ENCODE peak calls at places on chromosome 10, in seven cellular contexts. One of them, this sample, is unnamed.

GRCh38 chr10:79108728-79109127 is 40.0 kb downstream of the ZMIZ1 start:
- DNase-seq in stimulated activated naive B cell treated with anti-CD40 and anti-IgM and Interleukin-4, amounts not matched to agents 10 μg/mL and 1 μg/mL and 100 μg/mL, for 72 hours: no peak
- DNase-seq in T-helper 1 cell: no peak
- DNase-seq in stimulated activated CD4-positive, alpha-beta T cell treated with anti-CD3 and anti-CD28 coated beads, TNF-alpha, amount 100 ng/mL, for 24 hours: no peak
- DNase-seq in glutamatergic neuron: no peak
- DNase-seq in T-helper 2 cell treated with Interferon-gamma antibody and Interleukin-4, amounts not matched to agents 5 μg/mL and 100 μg/mL, for 36 hours: no peak
- DNase-seq in heart right ventricle: no peak
- DNase-seq in this sample: no peak

GRCh38 chr10:104254493-104255243 is at the start of gene GSTO1:
- DNase-seq in stimulated activated naive B cell treated with anti-CD40 and anti-IgM and Interleukin-4, amounts not matched to agents 10 μg/mL and 1 μg/mL and 100 μg/mL, for 72 hours: peak
- DNase-seq in T-helper 1 cell: peak
- DNase-seq in stimulated activated CD4-positive, alpha-beta T cell treated with anti-CD3 and anti-CD28 coated beads, TNF-alpha, amount 100 ng/mL, for 24 hours: no peak
- DNase-seq in glutamatergic neuron: peak
- DNase-seq in T-helper 2 cell treated with Interferon-gamma antibody and Interleukin-4, amounts not matched to agents 5 μg/mL and 100 μg/mL, for 36 hours: peak
- DNase-seq in heart right ventricle: peak
- DNase-seq in this sample: no peak

GRCh38 chr10:80199828-80200227 is 5.5 kb downstream of the ANXA11 start:
- DNase-seq in stimulated activated naive B cell treated with anti-CD40 and anti-IgM and Interleukin-4, amounts not matched to agents 10 μg/mL and 1 μg/mL and 100 μg/mL, for 72 hours: no peak
- DNase-seq in T-helper 1 cell: no peak
- DNase-seq in stimulated activated CD4-positive, alpha-beta T cell treated with anti-CD3 and anti-CD28 coated beads, TNF-alpha, amount 100 ng/mL, for 24 hours: no peak
- DNase-seq in glutamatergic neuron: no peak
- DNase-seq in T-helper 2 cell treated with Interferon-gamma antibody and Interleukin-4, amounts not matched to agents 5 μg/mL and 100 μg/mL, for 36 hours: no peak
- DNase-seq in heart right ventricle: no peak
- DNase-seq in this sample: peak

GRCh38 chr10:124705817-124706461 is 38.2 kb downstream of the FAM53B start:
- DNase-seq in stimulated activated naive B cell treated with anti-CD40 and anti-IgM and Interleukin-4, amounts not matched to agents 10 μg/mL and 1 μg/mL and 100 μg/mL, for 72 hours: no peak
- DNase-seq in T-helper 1 cell: no peak
- DNase-seq in stimulated activated CD4-positive, alpha-beta T cell treated with anti-CD3 and anti-CD28 coated beads, TNF-alpha, amount 100 ng/mL, for 24 hours: no peak
- DNase-seq in glutamatergic neuron: no peak
- DNase-seq in T-helper 2 cell treated with Interferon-gamma antibody and Interleukin-4, amounts not matched to agents 5 μg/mL and 100 μg/mL, for 36 hours: no peak
- DNase-seq in heart right ventricle: no peak
- DNase-seq in this sample: no peak

GRCh38 chr10:95552680-95553342 is 8.4 kb downstream of the SORBS1 start:
- DNase-seq in stimulated activated naive B cell treated with anti-CD40 and anti-IgM and Interleukin-4, amounts not matched to agents 10 μg/mL and 1 μg/mL and 100 μg/mL, for 72 hours: no peak
- DNase-seq in T-helper 1 cell: no peak
- DNase-seq in stimulated activated CD4-positive, alpha-beta T cell treated with anti-CD3 and anti-CD28 coated beads, TNF-alpha, amount 100 ng/mL, for 24 hours: no peak
- DNase-seq in glutamatergic neuron: no peak
- DNase-seq in T-helper 2 cell treated with Interferon-gamma antibody and Interleukin-4, amounts not matched to agents 5 μg/mL and 100 μg/mL, for 36 hours: no peak
- DNase-seq in heart right ventricle: no peak
- DNase-seq in this sample: no peak

GRCh38 chr10:73581912-73582311 is 9.2 kb downstream of the USP54 start:
- DNase-seq in stimulated activated naive B cell treated with anti-CD40 and anti-IgM and Interleukin-4, amounts not matched to agents 10 μg/mL and 1 μg/mL and 100 μg/mL, for 72 hours: no peak
- DNase-seq in T-helper 1 cell: no peak
- DNase-seq in stimulated activated CD4-positive, alpha-beta T cell treated with anti-CD3 and anti-CD28 coated beads, TNF-alpha, amount 100 ng/mL, for 24 hours: no peak
- DNase-seq in glutamatergic neuron: no peak
- DNase-seq in T-helper 2 cell treated with Interferon-gamma antibody and Interleukin-4, amounts not matched to agents 5 μg/mL and 100 μg/mL, for 36 hours: no peak
- DNase-seq in heart right ventricle: no peak
- DNase-seq in this sample: no peak

GRCh38 chr10:128898133-128898915 is 568.7 kb upstream of the MGMT start:
- DNase-seq in stimulated activated naive B cell treated with anti-CD40 and anti-IgM and Interleukin-4, amounts not matched to agents 10 μg/mL and 1 μg/mL and 100 μg/mL, for 72 hours: no peak
- DNase-seq in T-helper 1 cell: no peak
- DNase-seq in stimulated activated CD4-positive, alpha-beta T cell treated with anti-CD3 and anti-CD28 coated beads, TNF-alpha, amount 100 ng/mL, for 24 hours: no peak
- DNase-seq in glutamatergic neuron: no peak
- DNase-seq in T-helper 2 cell treated with Interferon-gamma antibody and Interleukin-4, amounts not matched to agents 5 μg/mL and 100 μg/mL, for 36 hours: no peak
- DNase-seq in heart right ventricle: no peak
- DNase-seq in this sample: no peak

GRCh38 chr10:97279121-97279815 is 13.2 kb downstream of the ARHGAP19 start:
- DNase-seq in stimulated activated naive B cell treated with anti-CD40 and anti-IgM and Interleukin-4, amounts not matched to agents 10 μg/mL and 1 μg/mL and 100 μg/mL, for 72 hours: no peak
- DNase-seq in T-helper 1 cell: no peak
- DNase-seq in stimulated activated CD4-positive, alpha-beta T cell treated with anti-CD3 and anti-CD28 coated beads, TNF-alpha, amount 100 ng/mL, for 24 hours: no peak
- DNase-seq in glutamatergic neuron: no peak
- DNase-seq in T-helper 2 cell treated with Interferon-gamma antibody and Interleukin-4, amounts not matched to agents 5 μg/mL and 100 μg/mL, for 36 hours: no peak
- DNase-seq in heart right ventricle: no peak
- DNase-seq in this sample: peak